ENCODE peak calls at places on chromosomes 5 and 9, in eight cellular contexts. One of them, this sample, is unnamed.

GRCh38 chr9:94935396-94935795 is 208.9 kb downstream of the AOPEP start:
- DNase-seq in epithelial cell of esophagus: no peak
- DNase-seq in endothelial cell: no peak
- DNase-seq in AG04450: no peak
- DNase-seq in spleen: no peak
- DNase-seq in upper lobe of right lung: no peak
- DNase-seq in type B pancreatic cell: no peak
- DNase-seq in astrocyte of the cerebellum: no peak
- DNase-seq in this sample: no peak

GRCh38 chr9:36008774-36009300 is 27.9 kb upstream of the RECK start:
- DNase-seq in epithelial cell of esophagus: peak; percentile 67
- DNase-seq in endothelial cell: peak; percentile 70
- DNase-seq in AG04450: no peak
- DNase-seq in spleen: no peak
- DNase-seq in upper lobe of right lung: peak; percentile 66
- DNase-seq in type B pancreatic cell: no peak
- DNase-seq in astrocyte of the cerebellum: peak; percentile 24
- DNase-seq in this sample: no peak

GRCh38 chr9:136721339-136722092 is 9.1 kb downstream of the DIPK1B start:
- DNase-seq in epithelial cell of esophagus: peak; percentile 95
- DNase-seq in endothelial cell: no peak
- DNase-seq in AG04450: no peak
- DNase-seq in spleen: peak; percentile 76
- DNase-seq in upper lobe of right lung: no peak
- DNase-seq in type B pancreatic cell: no peak
- DNase-seq in astrocyte of the cerebellum: peak; percentile 12
- DNase-seq in this sample: no peak

GRCh38 chr5:74538206-74538661 is 102.3 kb downstream of the ENC1 start:
- DNase-seq in epithelial cell of esophagus: peak; percentile 44
- DNase-seq in endothelial cell: peak; percentile 17
- DNase-seq in AG04450: peak; percentile 64
- DNase-seq in spleen: peak; percentile 74
- DNase-seq in upper lobe of right lung: peak; percentile 65
- DNase-seq in type B pancreatic cell: no peak
- DNase-seq in astrocyte of the cerebellum: no peak
- DNase-seq in this sample: no peak

GRCh38 chr5:138243794-138244193 is 30.6 kb downstream of the GFRA3 start:
- DNase-seq in epithelial cell of esophagus: no peak
- DNase-seq in endothelial cell: no peak
- DNase-seq in AG04450: no peak
- DNase-seq in spleen: no peak
- DNase-seq in upper lobe of right lung: no peak
- DNase-seq in type B pancreatic cell: no peak
- DNase-seq in astrocyte of the cerebellum: no peak
- DNase-seq in this sample: no peak

GRCh38 chr9:5518061-5518936 is 8.0 kb downstream of the PDCD1LG2 start:
- DNase-seq in epithelial cell of esophagus: no peak
- DNase-seq in endothelial cell: no peak
- DNase-seq in AG04450: no peak
- DNase-seq in spleen: no peak
- DNase-seq in upper lobe of right lung: no peak
- DNase-seq in type B pancreatic cell: no peak
- DNase-seq in astrocyte of the cerebellum: no peak
- DNase-seq in this sample: no peak

GRCh38 chr9:13804532-13804931 is 509.4 kb downstream of the NFIB start:
- DNase-seq in epithelial cell of esophagus: peak; percentile 28
- DNase-seq in endothelial cell: no peak
- DNase-seq in AG04450: no peak
- DNase-seq in spleen: no peak
- DNase-seq in upper lobe of right lung: no peak
- DNase-seq in type B pancreatic cell: no peak
- DNase-seq in astrocyte of the cerebellum: no peak
- DNase-seq in this sample: no peak

GRCh38 chr9:112029921-112030444 is 133.4 kb downstream of the UGCG start:
- DNase-seq in epithelial cell of esophagus: peak; percentile 91
- DNase-seq in endothelial cell: no peak
- DNase-seq in AG04450: peak; percentile 52
- DNase-seq in spleen: no peak
- DNase-seq in upper lobe of right lung: no peak
- DNase-seq in type B pancreatic cell: no peak
- DNase-seq in astrocyte of the cerebellum: no peak
- DNase-seq in this sample: no peak

GRCh38 chr5:151255621-151256286 is 2.8 kb downstream of the GM2A start:
- DNase-seq in epithelial cell of esophagus: no peak
- DNase-seq in endothelial cell: no peak
- DNase-seq in AG04450: no peak
- DNase-seq in spleen: no peak
- DNase-seq in upper lobe of right lung: no peak
- DNase-seq in type B pancreatic cell: no peak
- DNase-seq in astrocyte of the cerebellum: no peak
- DNase-seq in this sample: no peak

GRCh38 chr5:79759436-79759835 is 69.8 kb downstream of the CMYA5 start:
- DNase-seq in epithelial cell of esophagus: peak; percentile 44
- DNase-seq in endothelial cell: no peak
- DNase-seq in AG04450: no peak
- DNase-seq in spleen: no peak
- DNase-seq in upper lobe of right lung: no peak
- DNase-seq in type B pancreatic cell: no peak
- DNase-seq in astrocyte of the cerebellum: peak; percentile 79
- DNase-seq in this sample: no peak

GRCh38 chr9:116250881-116251280 is 97.3 kb downstream of the PAPPA start:
- DNase-seq in epithelial cell of esophagus: no peak
- DNase-seq in endothelial cell: no peak
- DNase-seq in AG04450: peak; percentile 20
- DNase-seq in spleen: no peak
- DNase-seq in upper lobe of right lung: no peak
- DNase-seq in type B pancreatic cell: no peak
- DNase-seq in astrocyte of the cerebellum: no peak
- DNase-seq in this sample: no peak

GRCh38 chr5:158450761-158451160 is 591.8 kb upstream of the CLINT1 start:
- DNase-seq in epithelial cell of esophagus: no peak
- DNase-seq in endothelial cell: no peak
- DNase-seq in AG04450: no peak
- DNase-seq in spleen: no peak
- DNase-seq in upper lobe of right lung: no peak
- DNase-seq in type B pancreatic cell: no peak
- DNase-seq in astrocyte of the cerebellum: no peak
- DNase-seq in this sample: no peak

GRCh38 chr5:120367896-120368634 is 96.0 kb upstream of the PRR16 start:
- DNase-seq in epithelial cell of esophagus: peak; percentile 59
- DNase-seq in endothelial cell: no peak
- DNase-seq in AG04450: no peak
- DNase-seq in spleen: no peak
- DNase-seq in upper lobe of right lung: no peak
- DNase-seq in type B pancreatic cell: no peak
- DNase-seq in astrocyte of the cerebellum: no peak
- DNase-seq in this sample: no peak

GRCh38 chr5:68274847-68275700 is 59.5 kb downstream of the PIK3R1 start:
- DNase-seq in epithelial cell of esophagus: no peak
- DNase-seq in endothelial cell: no peak
- DNase-seq in AG04450: no peak
- DNase-seq in spleen: no peak
- DNase-seq in upper lobe of right lung: no peak
- DNase-seq in type B pancreatic cell: no peak
- DNase-seq in astrocyte of the cerebellum: no peak
- DNase-seq in this sample: no peak

GRCh38 chr9:107952773-107953172 is 463.2 kb upstream of the KLF4 start:
- DNase-seq in epithelial cell of esophagus: peak; percentile 39
- DNase-seq in endothelial cell: no peak
- DNase-seq in AG04450: no peak
- DNase-seq in spleen: no peak
- DNase-seq in upper lobe of right lung: no peak
- DNase-seq in type B pancreatic cell: no peak
- DNase-seq in astrocyte of the cerebellum: no peak
- DNase-seq in this sample: no peak

DNA sequence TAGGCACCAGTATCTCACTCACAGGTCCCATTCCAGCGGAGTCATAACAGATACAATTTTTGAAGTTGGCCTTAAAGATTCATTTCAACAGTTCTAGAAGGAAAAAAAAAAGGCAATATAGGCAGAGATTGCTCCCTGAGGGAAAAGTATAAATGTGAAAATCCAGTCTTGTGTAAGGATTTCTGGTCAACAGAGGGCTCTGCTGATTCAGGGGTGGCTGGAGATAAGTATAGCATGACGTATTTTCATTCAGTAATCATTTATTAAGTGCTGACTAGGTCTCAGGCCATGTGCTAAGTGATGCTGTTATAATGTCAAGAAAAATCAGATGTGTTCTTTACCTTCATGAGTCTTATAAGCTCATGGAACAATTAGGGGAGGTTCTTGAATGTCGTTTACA is 377.3 kb upstream of the MEF2C start:
- DNase-seq in epithelial cell of esophagus: peak; percentile 11
- DNase-seq in endothelial cell: no peak
- DNase-seq in AG04450: no peak
- DNase-seq in spleen: no peak
- DNase-seq in upper lobe of right lung: no peak
- DNase-seq in type B pancreatic cell: no peak
- DNase-seq in astrocyte of the cerebellum: no peak
- DNase-seq in this sample: no peak
- TF ChIP-seq CTCF in epithelial cell of esophagus: no peak
- TF ChIP-seq CTCF in endothelial cell: no peak
- TF ChIP-seq CTCF in AG04450: no peak
- TF ChIP-seq CTCF in spleen: no peak
- TF ChIP-seq CTCF in upper lobe of right lung: no peak
- TF ChIP-seq CTCF in type B pancreatic cell: no peak
- TF ChIP-seq CTCF in astrocyte of the cerebellum: no peak
- TF ChIP-seq CTCF in this sample: no peak

DNA sequence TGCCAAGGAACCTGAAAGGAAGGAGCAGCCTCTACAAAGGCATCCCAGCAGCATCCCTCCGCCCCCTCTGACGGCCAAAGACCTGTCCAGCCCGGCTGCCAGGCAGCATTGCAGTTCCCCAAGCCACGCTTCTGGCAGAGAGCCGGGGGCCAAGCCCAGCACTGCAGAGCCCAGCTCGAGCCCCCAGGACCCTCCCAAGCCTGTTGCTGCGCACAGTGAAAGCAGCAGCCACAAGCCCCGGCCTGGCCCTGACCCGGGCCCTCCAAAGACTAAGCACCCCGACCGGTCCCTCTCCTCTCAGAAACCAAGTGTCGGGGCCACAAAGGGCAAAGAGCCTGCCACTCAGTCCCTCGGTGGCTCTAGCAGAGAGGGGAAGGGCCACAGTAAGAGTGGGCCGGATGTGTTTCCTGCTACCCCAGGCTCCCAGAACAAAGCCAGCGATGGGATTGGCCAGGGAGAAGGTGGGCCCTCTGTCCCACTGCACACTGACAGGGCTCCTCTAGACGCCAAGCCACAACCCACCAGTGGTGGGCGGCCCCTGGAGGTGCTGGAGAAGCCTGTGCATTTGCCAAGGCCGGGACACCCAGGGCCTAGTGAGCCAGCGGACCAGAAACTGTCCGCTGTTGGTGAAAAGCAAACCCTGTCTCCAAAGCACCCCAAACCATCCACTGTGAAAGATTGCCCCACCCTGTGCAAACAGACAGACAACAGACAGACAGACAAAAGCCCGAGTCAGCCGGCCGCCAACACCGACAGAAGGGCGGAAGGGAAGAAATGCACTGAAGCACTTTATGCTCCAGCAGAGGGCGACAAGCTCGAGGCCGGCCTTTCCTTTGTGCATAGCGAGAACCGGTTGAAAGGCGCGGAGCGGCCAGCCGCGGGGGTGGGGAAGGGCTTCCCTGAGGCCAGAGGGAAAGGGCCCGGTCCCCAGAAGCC is 30.8 kb downstream of the CD180 start:
- DNase-seq in epithelial cell of esophagus: peak; percentile 77
- DNase-seq in endothelial cell: peak; percentile 78
- DNase-seq in AG04450: peak; percentile 29
- DNase-seq in spleen: peak; percentile 95
- DNase-seq in upper lobe of right lung: peak; percentile 91
- DNase-seq in type B pancreatic cell: peak; percentile 72
- DNase-seq in astrocyte of the cerebellum: peak; percentile 52
- DNase-seq in this sample: peak; percentile 79
- TF ChIP-seq CTCF in epithelial cell of esophagus: peak; percentile 81
- TF ChIP-seq CTCF in endothelial cell: peak; percentile 72
- TF ChIP-seq CTCF in AG04450: peak; percentile 78
- TF ChIP-seq CTCF in spleen: peak; percentile 84
- TF ChIP-seq CTCF in upper lobe of right lung: peak; percentile 63
- TF ChIP-seq CTCF in type B pancreatic cell: peak; percentile 79
- TF ChIP-seq CTCF in astrocyte of the cerebellum: peak; percentile 70
- TF ChIP-seq CTCF in this sample: peak; percentile 68

GRCh38 chr5:1006656-1007071 is 1.9 kb upstream of the NKD2 start:
- DNase-seq in epithelial cell of esophagus: no peak
- DNase-seq in endothelial cell: no peak
- DNase-seq in AG04450: no peak
- DNase-seq in spleen: peak; percentile 46
- DNase-seq in upper lobe of right lung: peak; percentile 50
- DNase-seq in type B pancreatic cell: peak; percentile 60
- DNase-seq in astrocyte of the cerebellum: no peak
- DNase-seq in this sample: no peak

GRCh38 chr5:1005904-1006655 is 2.5 kb upstream of the NKD2 start:
- DNase-seq in epithelial cell of esophagus: no peak
- DNase-seq in endothelial cell: peak; percentile 3
- DNase-seq in AG04450: no peak
- DNase-seq in spleen: peak; percentile 69
- DNase-seq in upper lobe of right lung: peak; percentile 46
- DNase-seq in type B pancreatic cell: peak; percentile 59
- DNase-seq in astrocyte of the cerebellum: no peak
- DNase-seq in this sample: no peak

GRCh38 chr5:1007681-1008450 is 736 bp upstream of the NKD2 start:
- DNase-seq in epithelial cell of esophagus: no peak
- DNase-seq in endothelial cell: peak; percentile 3
- DNase-seq in AG04450: no peak
- DNase-seq in spleen: peak; percentile 74
- DNase-seq in upper lobe of right lung: no peak
- DNase-seq in type B pancreatic cell: peak; percentile 67
- DNase-seq in astrocyte of the cerebellum: no peak
- DNase-seq in this sample: peak; percentile 35

GRCh38 chr5:1008451-1009358 is at the start of gene NKD2:
- DNase-seq in epithelial cell of esophagus: no peak
- DNase-seq in endothelial cell: peak; percentile 75
- DNase-seq in AG04450: no peak
- DNase-seq in spleen: peak; percentile 77
- DNase-seq in upper lobe of right lung: peak; percentile 70
- DNase-seq in type B pancreatic cell: peak; percentile 77
- DNase-seq in astrocyte of the cerebellum: no peak
- DNase-seq in this sample: peak; percentile 46

DNA sequence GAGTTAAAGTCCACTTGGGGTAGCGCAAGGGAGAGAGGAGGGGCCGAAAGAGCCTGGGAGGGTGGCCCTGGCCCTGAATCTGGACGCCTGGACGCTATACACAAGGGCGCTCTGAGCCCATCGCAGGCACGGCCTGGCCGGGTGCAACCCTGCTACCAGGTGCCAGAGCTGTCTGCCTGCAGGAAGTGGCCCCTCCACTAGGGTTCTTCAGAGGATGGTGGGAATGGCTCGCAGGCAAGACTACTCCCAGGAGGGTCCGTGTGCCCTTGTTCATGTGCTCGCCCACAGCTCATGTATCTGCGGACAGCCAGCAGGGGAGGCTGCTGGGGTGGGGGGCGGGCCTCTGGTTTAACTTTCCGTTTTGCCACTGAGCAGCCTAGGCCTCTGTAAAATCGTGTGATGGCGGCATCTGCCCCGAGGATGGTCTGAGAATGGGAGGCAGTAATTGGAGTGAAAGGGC is 1.4 kb upstream of the NKD2 start:
- DNase-seq in epithelial cell of esophagus: no peak
- DNase-seq in endothelial cell: peak; percentile 4
- DNase-seq in AG04450: no peak
- DNase-seq in spleen: peak; percentile 48
- DNase-seq in upper lobe of right lung: peak; percentile 64
- DNase-seq in type B pancreatic cell: peak; percentile 50
- DNase-seq in astrocyte of the cerebellum: no peak
- DNase-seq in this sample: no peak
- TF ChIP-seq CTCF in epithelial cell of esophagus: no peak
- TF ChIP-seq CTCF in endothelial cell: no peak
- TF ChIP-seq CTCF in AG04450: no peak
- TF ChIP-seq CTCF in spleen: no peak
- TF ChIP-seq CTCF in upper lobe of right lung: no peak
- TF ChIP-seq CTCF in type B pancreatic cell: no peak
- TF ChIP-seq CTCF in astrocyte of the cerebellum: no peak
- TF ChIP-seq CTCF in this sample: no peak

GRCh38 chr9:127734247-127734746 is 797 bp downstream of the TOR2A start:
- DNase-seq in epithelial cell of esophagus: no peak
- DNase-seq in endothelial cell: no peak
- DNase-seq in AG04450: no peak
- DNase-seq in spleen: peak; percentile 89
- DNase-seq in upper lobe of right lung: peak; percentile 77
- DNase-seq in type B pancreatic cell: peak; percentile 70
- DNase-seq in astrocyte of the cerebellum: no peak
- DNase-seq in this sample: no peak
- TF ChIP-seq CTCF in epithelial cell of esophagus: no peak
- TF ChIP-seq CTCF in endothelial cell: no peak
- TF ChIP-seq CTCF in AG04450: no peak
- TF ChIP-seq CTCF in spleen: no peak
- TF ChIP-seq CTCF in upper lobe of right lung: no peak
- TF ChIP-seq CTCF in type B pancreatic cell: no peak
- TF ChIP-seq CTCF in astrocyte of the cerebellum: no peak
- TF ChIP-seq CTCF in this sample: no peak